ENCODE peak calls at places on chromosomes 4 and X, in six cellular contexts. One of them, this sample, is unnamed.

GRCh38 chr4:8084031-8084660 is 74.5 kb downstream of the ABLIM2 start:
- DNase-seq in AG04450: no peak
- DNase-seq in breast epithelium: no peak
- DNase-seq in AG10803: no peak
- DNase-seq in bronchial epithelial cell: no peak
- DNase-seq in GM12864: no peak
- DNase-seq in this sample: no peak

GRCh38 chr4:71239365-71239764 is 99.5 kb upstream of the SLC4A4 start:
- DNase-seq in bronchial epithelial cell: peak
- DNase-seq in breast epithelium: no peak
- DNase-seq in AG04450: no peak
- DNase-seq in GM12864: no peak
- DNase-seq in AG10803: no peak
- DNase-seq in this sample: peak

GRCh38 chr4:73705056-73705432 is 35.3 kb upstream of the CXCL8 start:
- DNase-seq in AG10803: peak
- DNase-seq in bronchial epithelial cell: peak
- DNase-seq in breast epithelium: no peak
- DNase-seq in AG04450: no peak
- DNase-seq in GM12864: no peak
- DNase-seq in this sample: peak

GRCh38 chrX:2614911-2615310 is 76.2 kb upstream of the CD99 start:
- DNase-seq in GM12864: no peak
- DNase-seq in breast epithelium: no peak
- DNase-seq in AG10803: peak
- DNase-seq in bronchial epithelial cell: peak
- DNase-seq in AG04450: peak
- DNase-seq in this sample: peak

GRCh38 chr4:141107927-141108326 is 25.3 kb downstream of the RNF150 start:
- DNase-seq in breast epithelium: no peak
- DNase-seq in bronchial epithelial cell: no peak
- DNase-seq in AG04450: no peak
- DNase-seq in AG10803: no peak
- DNase-seq in GM12864: no peak
- DNase-seq in this sample: no peak

GRCh38 chr4:108036252-108036651 is 46.6 kb downstream of the HADH start:
- DNase-seq in breast epithelium: no peak
- DNase-seq in GM12864: peak
- DNase-seq in AG10803: no peak
- DNase-seq in AG04450: no peak
- DNase-seq in bronchial epithelial cell: no peak
- DNase-seq in this sample: no peak

GRCh38 chr4:8434251-8435073 is 6.1 kb downstream of the ACOX3 start:
- DNase-seq in AG04450: no peak
- DNase-seq in breast epithelium: no peak
- DNase-seq in GM12864: no peak
- DNase-seq in bronchial epithelial cell: no peak
- DNase-seq in AG10803: no peak
- DNase-seq in this sample: no peak

GRCh38 chr4:24404281-24404680 is 180.1 kb downstream of the DHX15 start:
- DNase-seq in breast epithelium: no peak
- DNase-seq in AG04450: no peak
- DNase-seq in GM12864: no peak
- DNase-seq in bronchial epithelial cell: no peak
- DNase-seq in AG10803: no peak
- DNase-seq in this sample: no peak

GRCh38 chrX:133495464-133496391 is 80.4 kb upstream of the GPC4 start:
- DNase-seq in GM12864: no peak
- DNase-seq in AG10803: peak
- DNase-seq in AG04450: no peak
- DNase-seq in breast epithelium: peak
- DNase-seq in bronchial epithelial cell: no peak
- DNase-seq in this sample: peak

GRCh38 chrX:150683536-150684146 is 9.6 kb upstream of the MTMR1 start:
- DNase-seq in AG04450: no peak
- DNase-seq in AG10803: no peak
- DNase-seq in bronchial epithelial cell: no peak
- DNase-seq in GM12864: no peak
- DNase-seq in breast epithelium: no peak
- DNase-seq in this sample: no peak

GRCh38 chrX:120207009-120207610 is 43.5 kb upstream of the ZBTB33 start:
- DNase-seq in bronchial epithelial cell: no peak
- DNase-seq in breast epithelium: no peak
- DNase-seq in AG04450: no peak
- DNase-seq in AG10803: no peak
- DNase-seq in GM12864: no peak
- DNase-seq in this sample: no peak

GRCh38 chr4:135256111-135256510 is 1054.5 kb upstream of the PABPC4L start:
- DNase-seq in breast epithelium: no peak
- DNase-seq in AG04450: no peak
- DNase-seq in GM12864: no peak
- DNase-seq in AG10803: no peak
- DNase-seq in bronchial epithelial cell: no peak
- DNase-seq in this sample: no peak

DNA sequence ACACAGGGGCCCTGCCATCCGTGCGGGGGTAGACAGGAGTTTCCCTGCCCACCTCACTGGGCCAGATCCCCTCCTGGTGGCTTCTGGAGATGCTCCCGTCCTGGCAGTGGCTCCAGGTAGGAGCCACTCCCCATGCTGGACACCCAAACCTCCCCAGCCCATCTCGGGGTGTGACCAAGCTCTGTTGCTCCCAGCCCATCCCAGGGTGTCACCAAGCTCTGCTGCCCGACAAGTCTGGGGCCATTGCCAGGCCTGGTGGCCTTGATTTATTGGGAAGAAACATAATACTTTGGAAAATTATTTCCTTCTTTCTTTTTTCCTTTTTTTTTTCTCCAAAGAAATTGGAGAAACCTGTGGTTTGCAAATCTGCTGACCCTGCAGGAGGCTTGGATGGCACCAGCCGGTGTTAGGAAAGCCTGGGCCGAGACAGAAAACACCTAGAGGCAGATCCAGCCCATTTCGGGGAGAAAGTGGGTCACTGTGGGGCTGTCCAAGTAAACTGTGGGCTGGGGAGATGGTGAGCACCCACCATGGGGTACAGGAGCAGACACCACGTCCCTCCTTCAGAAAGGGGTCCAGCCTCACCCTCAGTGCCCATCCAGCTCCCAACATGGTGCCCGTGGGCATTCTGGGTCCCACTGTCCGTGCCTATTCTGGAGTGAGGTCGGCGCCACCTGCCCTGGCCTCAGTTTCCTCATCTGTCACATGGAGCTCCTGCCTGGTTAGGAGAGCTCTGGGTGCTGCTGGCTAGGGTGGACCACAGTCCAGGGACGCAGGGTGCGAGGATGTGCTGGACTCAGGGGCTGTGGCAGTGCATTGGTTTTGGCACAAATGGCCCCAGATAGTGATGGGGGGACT is 59.4 kb upstream of the ADRA2C start:
- DNase-seq in AG10803: no peak
- DNase-seq in breast epithelium: no peak
- DNase-seq in bronchial epithelial cell: no peak
- DNase-seq in GM12864: no peak
- DNase-seq in AG04450: no peak
- DNase-seq in this sample: no peak
- H3K4me3 ChIP-seq in AG10803: no peak
- H3K4me3 ChIP-seq in breast epithelium: peak
- H3K4me3 ChIP-seq in bronchial epithelial cell: no peak
- H3K4me3 ChIP-seq in GM12864: no peak
- H3K4me3 ChIP-seq in AG04450: no peak
- H3K4me3 ChIP-seq in this sample: no peak

DNA sequence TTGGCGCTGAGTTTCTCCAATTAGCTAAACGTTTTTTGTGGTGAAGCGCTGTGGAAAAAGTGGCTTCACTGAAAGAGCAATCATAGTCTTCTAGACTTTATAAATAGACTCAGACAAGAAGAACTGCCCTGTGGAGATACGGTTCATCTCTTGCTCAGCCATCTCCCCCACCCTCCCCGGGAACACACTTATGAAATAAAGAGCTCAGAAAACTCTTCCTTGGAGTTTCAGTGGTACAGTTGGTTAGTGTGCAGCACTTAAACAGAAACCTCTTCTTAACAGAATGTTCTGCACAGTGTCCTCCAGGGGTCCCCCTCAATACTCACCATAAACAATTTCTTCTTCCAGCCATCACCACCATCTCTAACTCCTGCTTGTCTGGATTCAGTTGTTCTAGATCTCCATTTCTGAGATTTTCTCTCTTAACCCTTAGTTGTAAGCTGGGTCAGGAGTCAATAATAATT is 313.0 kb downstream of the ARHGAP10 start:
- DNase-seq in AG10803: no peak
- DNase-seq in breast epithelium: no peak
- DNase-seq in AG04450: no peak
- DNase-seq in bronchial epithelial cell: no peak
- DNase-seq in GM12864: no peak
- DNase-seq in this sample: no peak
- TF ChIP-seq CTCF in AG10803: peak
- TF ChIP-seq CTCF in breast epithelium: no peak
- TF ChIP-seq CTCF in AG04450: peak
- TF ChIP-seq CTCF in bronchial epithelial cell: no peak
- TF ChIP-seq CTCF in GM12864: peak
- TF ChIP-seq CTCF in this sample: peak

GRCh38 chr4:27360651-27361347 is 500.2 kb downstream of the STIM2 start:
- DNase-seq in breast epithelium: no peak
- DNase-seq in AG10803: peak
- DNase-seq in GM12864: no peak
- DNase-seq in AG04450: no peak
- DNase-seq in bronchial epithelial cell: peak
- DNase-seq in this sample: no peak
- H3K4me3 ChIP-seq in breast epithelium: no peak
- H3K4me3 ChIP-seq in AG10803: no peak
- H3K4me3 ChIP-seq in GM12864: no peak
- H3K4me3 ChIP-seq in AG04450: no peak
- H3K4me3 ChIP-seq in bronchial epithelial cell: no peak
- H3K4me3 ChIP-seq in this sample: no peak

DNA sequence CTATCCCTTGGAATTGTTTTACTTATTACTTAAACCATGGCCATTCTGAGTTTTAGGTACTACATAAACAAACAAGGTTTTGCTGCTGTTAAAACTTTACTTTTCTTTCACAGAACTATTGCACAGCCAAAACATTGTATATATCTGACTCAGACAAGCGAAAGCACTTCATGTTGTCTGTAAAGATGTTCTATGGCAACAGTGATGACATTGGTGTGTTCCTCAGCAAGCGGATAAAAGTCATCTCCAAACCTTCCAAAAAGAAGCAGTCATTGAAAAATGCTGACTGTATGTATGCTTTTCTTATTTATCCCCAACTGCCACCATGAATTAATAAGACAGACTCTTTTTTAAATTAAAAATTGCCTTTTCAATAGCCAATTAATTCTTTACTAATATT is 69.8 kb downstream of the CCKAR start:
- DNase-seq in bronchial epithelial cell: no peak
- DNase-seq in breast epithelium: no peak
- DNase-seq in AG04450: peak
- DNase-seq in GM12864: no peak
- DNase-seq in AG10803: no peak
- DNase-seq in this sample: no peak
- TF ChIP-seq CTCF in bronchial epithelial cell: no peak
- TF ChIP-seq CTCF in breast epithelium: no peak
- TF ChIP-seq CTCF in AG04450: no peak
- TF ChIP-seq CTCF in GM12864: no peak
- TF ChIP-seq CTCF in AG10803: no peak
- TF ChIP-seq CTCF in this sample: no peak

GRCh38 chr4:81504685-81505598 is 33.2 kb upstream of the RASGEF1B start:
- DNase-seq in GM12864: no peak
- DNase-seq in AG10803: no peak
- DNase-seq in breast epithelium: peak
- DNase-seq in AG04450: no peak
- DNase-seq in bronchial epithelial cell: no peak
- DNase-seq in this sample: no peak
- H3K4me3 ChIP-seq in GM12864: no peak
- H3K4me3 ChIP-seq in AG10803: no peak
- H3K4me3 ChIP-seq in breast epithelium: no peak
- H3K4me3 ChIP-seq in AG04450: no peak
- H3K4me3 ChIP-seq in bronchial epithelial cell: no peak
- H3K4me3 ChIP-seq in this sample: no peak

GRCh38 chrX:154019633-154020499 is at the start of gene IRAK1:
- DNase-seq in breast epithelium: no peak
- DNase-seq in GM12864: no peak
- DNase-seq in AG10803: peak
- DNase-seq in AG04450: no peak
- DNase-seq in bronchial epithelial cell: peak
- DNase-seq in this sample: no peak
- TF ChIP-seq CTCF in breast epithelium: no peak
- TF ChIP-seq CTCF in GM12864: no peak
- TF ChIP-seq CTCF in AG10803: no peak
- TF ChIP-seq CTCF in AG04450: no peak
- TF ChIP-seq CTCF in bronchial epithelial cell: no peak
- TF ChIP-seq CTCF in this sample: no peak

DNA sequence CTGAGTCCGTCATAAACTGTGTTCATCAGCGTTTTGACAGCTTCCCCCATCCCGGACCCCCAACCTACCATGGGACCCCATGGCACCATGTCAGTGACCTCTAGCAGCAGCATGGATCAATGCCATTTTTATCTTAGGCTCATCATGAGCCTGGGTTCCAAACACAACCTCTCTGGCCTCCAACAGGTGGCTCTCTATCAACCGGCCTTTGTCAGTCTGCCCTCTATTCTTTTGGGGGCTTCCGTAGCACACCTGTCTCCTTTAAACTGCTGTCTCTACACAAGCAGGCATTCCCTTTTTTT is 716 bp upstream of the TMEM150C start:
- DNase-seq in bronchial epithelial cell: no peak
- DNase-seq in GM12864: no peak
- DNase-seq in AG10803: no peak
- DNase-seq in breast epithelium: no peak
- DNase-seq in AG04450: no peak
- DNase-seq in this sample: no peak
- H3K4me3 ChIP-seq in bronchial epithelial cell: no peak
- H3K4me3 ChIP-seq in GM12864: no peak
- H3K4me3 ChIP-seq in AG10803: no peak
- H3K4me3 ChIP-seq in breast epithelium: no peak
- H3K4me3 ChIP-seq in AG04450: no peak
- H3K4me3 ChIP-seq in this sample: peak

DNA sequence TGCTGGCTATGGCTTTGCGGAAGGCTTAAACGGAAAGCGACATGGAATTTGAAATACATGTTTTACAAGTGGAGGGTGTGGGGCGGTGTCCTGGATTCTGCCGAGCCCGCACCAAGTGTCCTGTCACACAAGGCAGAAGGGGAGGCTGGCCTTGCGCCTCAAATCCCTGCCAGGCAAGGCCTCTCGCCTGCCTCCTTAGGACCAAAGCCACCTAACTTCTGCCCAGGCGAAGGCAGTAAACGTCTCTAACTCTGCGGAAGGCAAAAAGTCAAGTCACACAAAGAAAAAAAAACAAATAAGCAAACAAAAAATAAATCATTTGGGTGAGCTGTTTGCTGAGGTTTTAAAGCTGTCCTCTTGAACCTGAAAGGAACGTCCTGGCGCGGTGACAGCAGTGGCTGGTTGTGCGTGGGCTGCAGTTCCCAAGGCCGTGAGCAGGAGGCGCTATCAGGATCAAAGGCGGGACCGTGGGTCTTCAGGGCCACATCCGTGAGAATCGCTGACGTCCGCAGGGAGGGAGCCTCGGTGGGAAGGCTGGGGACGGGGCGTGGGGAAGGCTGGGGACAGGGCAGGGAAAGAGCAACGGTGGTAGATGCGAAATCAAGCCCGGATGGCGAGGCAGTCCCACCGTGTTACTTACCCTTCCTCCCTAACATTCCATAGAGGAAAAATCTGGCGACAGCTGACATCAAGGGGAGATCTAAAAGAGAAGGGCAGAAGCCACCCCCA is 99.1 kb downstream of the TRAPPC11 start:
- DNase-seq in AG10803: no peak
- DNase-seq in breast epithelium: no peak
- DNase-seq in bronchial epithelial cell: no peak
- DNase-seq in AG04450: no peak
- DNase-seq in GM12864: no peak
- DNase-seq in this sample: no peak
- TF ChIP-seq CTCF in AG10803: peak
- TF ChIP-seq CTCF in breast epithelium: no peak
- TF ChIP-seq CTCF in bronchial epithelial cell: peak
- TF ChIP-seq CTCF in AG04450: peak
- TF ChIP-seq CTCF in GM12864: peak
- TF ChIP-seq CTCF in this sample: peak

This sample was measured in epithelial cell of proximal tubule.